ENCODE peak calls at places on chromosomes 3 and 15, in ten cellular contexts. I is kidney, G is right lobe of liver, K is transverse colon, T is IMR-90, C is stomach, N is lung, E is ovary, L is MM.1S, X is PC-3. O is an unnamed sample.

GRCh38 chr3:39234705-39235104 is 42.3 kb upstream of the XIRP1 start:
- DNase-seq in G (no peak), K (no peak), X (no peak), C (no peak), L (peak), T (no peak), N (no peak), E (no peak), I (no peak), O (no peak)

GRCh38 chr3:170809021-170809974 is 60.7 kb downstream of the RPL22L1 start:
- DNase-seq in X (peak), I (no peak), G (peak), C (no peak), L (peak), K (peak), T (peak), N (no peak), E (no peak), O (no peak)

GRCh38 chr3:83953417-83954089 is 1005.2 kb upstream of the CADM2 start:
- DNase-seq in N (no peak), L (no peak), G (no peak), I (no peak), K (no peak), C (no peak), T (no peak), E (no peak), X (peak), O (no peak)

GRCh38 chr3:177478170-177478859 is 281.0 kb upstream of the TBL1XR1 start:
- DNase-seq in N (peak), X (peak), L (no peak), E (no peak), G (peak), K (no peak), I (no peak), T (peak), C (peak), O (no peak)

GRCh38 chr3:195069501-195070251 is 201.3 kb downstream of the XXYLT1 start:
- DNase-seq in E (no peak), I (peak), C (no peak), K (peak), X (no peak), G (peak), L (no peak), N (no peak), T (no peak), O (peak)

GRCh38 chr3:14863324-14864100 is 44.8 kb downstream of the FGD5 start:
- DNase-seq in I (no peak), E (no peak), K (no peak), G (no peak), T (no peak), L (no peak), C (no peak), X (no peak), N (no peak), O (no peak)

GRCh38 chr3:184289426-184289938 is 9.6 kb upstream of the PSMD2 start:
- DNase-seq in I (no peak), X (peak), T (peak), E (no peak), K (peak), G (peak), N (peak), L (peak), C (peak), O (no peak)

GRCh38 chr3:43650345-43650744 is 28.5 kb upstream of the ANO10 start:
- DNase-seq in I (no peak), X (no peak), N (no peak), E (no peak), G (no peak), K (no peak), L (no peak), C (no peak), T (no peak), O (no peak)

GRCh38 chr15:67700023-67700422 is 125.3 kb upstream of the SKOR1 start:
- DNase-seq in T (no peak), L (no peak), C (no peak), K (no peak), E (no peak), I (no peak), X (peak), N (no peak), G (no peak), O (no peak)

GRCh38 chr3:89434621-89435380 is 327.4 kb downstream of the EPHA3 start:
- DNase-seq in L (no peak), I (no peak), N (no peak), T (no peak), K (no peak), E (no peak), C (no peak), X (no peak), G (no peak), O (no peak)

GRCh38 chr3:179943097-179943880 is 93.4 kb downstream of the PEX5L start:
- DNase-seq in T (no peak), K (no peak), L (no peak), G (no peak), C (no peak), N (no peak), I (no peak), X (no peak), E (no peak), O (no peak)

GRCh38 chr3:55246016-55246415 is 241.1 kb downstream of the WNT5A start:
- DNase-seq in G (no peak), E (no peak), T (peak), X (no peak), I (no peak), C (no peak), L (no peak), K (no peak), N (no peak), O (no peak)

GRCh38 chr15:99440029-99440428 is 125.8 kb upstream of the MEF2A start:
- DNase-seq in C (peak), L (no peak), X (no peak), G (no peak), E (peak), I (peak), N (no peak), T (no peak), K (no peak), O (peak)

GRCh38 chr3:193863657-193864323 is 270.8 kb downstream of the OPA1 start:
- DNase-seq in N (no peak), K (no peak), E (peak), X (no peak), I (no peak), C (no peak), T (peak), L (no peak), G (no peak), O (peak)

GRCh38 chr15:87123676-87124382 is 1044.2 kb downstream of the AGBL1 start:
- DNase-seq in I (no peak), L (no peak), C (no peak), X (no peak), E (no peak), T (no peak), K (no peak), N (no peak), G (no peak), O (no peak)

GRCh38 chr15:45185069-45185779 is 2.5 kb downstream of the SHF start:
- DNase-seq in G (no peak), N (no peak), T (no peak), L (no peak), I (no peak), K (no peak), X (no peak), E (no peak), C (no peak), O (no peak)

GRCh38 chr3:176633511-176633910 is 563.8 kb downstream of the TBL1XR1 start:
- DNase-seq in T (no peak), G (no peak), C (no peak), N (no peak), X (peak), L (no peak), K (no peak), I (no peak), E (no peak), O (no peak)

GRCh38 chr3:13850161-13850945 is 29.5 kb downstream of the WNT7A start:
- DNase-seq in T (no peak), X (peak), K (no peak), N (peak), E (no peak), L (no peak), C (no peak), G (no peak), I (peak), O (no peak)

GRCh38 chr3:189803254-189803653 is 172.1 kb downstream of the TP63 start:
- DNase-seq in K (no peak), X (no peak), L (no peak), T (no peak), N (no peak), I (no peak), C (no peak), E (no peak), G (no peak), O (no peak)

GRCh38 chr3:71478568-71478967 is 105.0 kb downstream of the FOXP1 start:
- DNase-seq in E (no peak), I (no peak), G (no peak), L (no peak), N (no peak), X (peak), C (no peak), T (peak), K (no peak), O (no peak)

GRCh38 chr15:29455055-29455454 is 185.4 kb upstream of the NSMCE3 start:
- DNase-seq in K (no peak), X (no peak), T (no peak), I (no peak), N (no peak), C (no peak), E (no peak), G (no peak), L (no peak), O (no peak)

GRCh38 chr3:127373701-127374625 is 86.1 kb upstream of the PRR20G start:
- DNase-seq in X (peak), G (no peak), I (peak), T (no peak), C (peak), L (no peak), K (peak), N (no peak), E (peak), O (no peak)

GRCh38 chr15:52171386-52171785 is 19.8 kb downstream of the GNB5 start:
- DNase-seq in L (no peak), X (no peak), C (no peak), N (no peak), E (no peak), K (no peak), I (no peak), G (no peak), T (peak), O (no peak)

GRCh38 chr3:111812680-111813079 is 46.4 kb upstream of the PHLDB2 start:
- DNase-seq in E (no peak), K (no peak), L (no peak), T (no peak), I (no peak), C (no peak), X (no peak), G (no peak), N (no peak), O (no peak)

GRCh38 chr15:82810061-82810862 is 834 bp downstream of the WHAMM start:
- DNase-seq in G (peak), T (peak), L (peak), K (peak), X (peak), I (peak), E (no peak), N (no peak), C (peak), O (peak)

GRCh38 chr3:148714521-148714920 is 16.8 kb downstream of the AGTR1 start:
- DNase-seq in K (no peak), I (no peak), N (no peak), L (no peak), T (peak), X (no peak), G (no peak), C (no peak), E (no peak), O (no peak)

GRCh38 chr15:47663106-47663505 is 54.2 kb upstream of the SEMA6D start:
- DNase-seq in L (no peak), X (peak), K (no peak), T (peak), N (no peak), E (no peak), I (no peak), G (no peak), C (no peak), O (no peak)

GRCh38 chr3:14857506-14857905 is 38.7 kb downstream of the FGD5 start:
- DNase-seq in K (no peak), N (no peak), I (no peak), G (no peak), C (no peak), T (no peak), X (no peak), E (no peak), L (no peak), O (no peak)

GRCh38 chr15:92648190-92648875 is 7.2 kb downstream of the FAM174B start:
- DNase-seq in X (no peak), N (no peak), I (no peak), G (peak), L (no peak), K (no peak), E (no peak), C (peak), T (no peak), O (no peak)

GRCh38 chr15:92124669-92125068 is 269.0 kb upstream of the ST8SIA2 start:
- DNase-seq in K (no peak), E (no peak), T (no peak), X (no peak), I (no peak), N (no peak), C (no peak), L (no peak), G (no peak), O (peak)

GRCh38 chr15:27757050-27757449 is 342.1 kb downstream of the OCA2 start:
- DNase-seq in K (no peak), L (no peak), C (no peak), I (no peak), G (no peak), N (peak), X (no peak), E (no peak), T (no peak), O (no peak)

GRCh38 chr3:43178891-43179366 is 73.0 kb upstream of the POMGNT2 start:
- DNase-seq in G (peak), X (peak), K (peak), I (peak), C (peak), T (peak), N (no peak), L (no peak), E (no peak), O (no peak)

GRCh38 chr15:89444241-89444797 is 52.1 kb downstream of the RHCG start:
- DNase-seq in L (no peak), I (no peak), N (no peak), X (no peak), K (no peak), E (no peak), T (no peak), G (no peak), C (no peak), O (no peak)

GRCh38 chr3:45227946-45228345 is 1.9 kb upstream of the TMEM158 start:
- DNase-seq in K (no peak), T (no peak), X (no peak), L (no peak), N (no peak), I (no peak), G (no peak), C (no peak), E (no peak), O (no peak)

GRCh38 chr3:64616953-64617352 is 70.8 kb downstream of the ADAMTS9 start:
- DNase-seq in K (no peak), I (no peak), X (no peak), G (no peak), N (no peak), L (no peak), T (no peak), C (no peak), E (no peak), O (no peak)

GRCh38 chr3:72891053-72891855 is 3.4 kb downstream of the GXYLT2 start:
- DNase-seq in K (peak), C (no peak), X (peak), E (peak), N (no peak), I (no peak), L (no peak), G (no peak), T (peak), O (peak)
- TF ChIP-seq CTCF in K (no peak), C (no peak), X (no peak), E (peak), N (no peak), I (no peak), L (no peak), G (no peak), T (peak), O (no peak)

GRCh38 chr15:81277851-81278250 is 46.1 kb downstream of the STARD5 start:
- DNase-seq in K (no peak), G (no peak), E (no peak), I (no peak), X (no peak), T (no peak), L (no peak), C (no peak), N (no peak), O (no peak)

GRCh38 chr15:81274255-81274654 is 49.7 kb downstream of the STARD5 start:
- DNase-seq in K (no peak), T (no peak), C (no peak), L (no peak), N (no peak), I (no peak), X (no peak), E (no peak), G (no peak), O (no peak)

GRCh38 chr15:81274932-81275341 is 49.0 kb downstream of the STARD5 start:
- DNase-seq in K (peak), C (peak), T (peak), I (no peak), N (peak), X (peak), G (peak), E (peak), L (peak), O (peak)

GRCh38 chr15:81276967-81277366 is 47.0 kb downstream of the STARD5 start:
- DNase-seq in I (no peak), L (no peak), C (no peak), N (no peak), E (no peak), T (no peak), K (no peak), G (no peak), X (no peak), O (no peak)

GRCh38 chr15:81275711-81276417 is 48.1 kb downstream of the STARD5 start:
- DNase-seq in T (peak), I (no peak), L (no peak), K (no peak), C (no peak), G (no peak), N (no peak), X (no peak), E (no peak), O (no peak)
- H3K27ac ChIP-seq in T (peak), I (no peak), L (no peak), K (peak), C (peak), G (peak), N (no peak), X (no peak), E (no peak), O (peak)

GRCh38 chr15:75204340-75205063 is 2.8 kb downstream of the C15orf39 start:
- DNase-seq in L (peak), G (peak), N (peak), C (peak), K (peak), E (peak), X (peak), I (peak), T (peak), O (peak)

GRCh38 chr15:75206006-75206405 is 4.3 kb downstream of the C15orf39 start:
- DNase-seq in I (no peak), X (no peak), G (no peak), T (no peak), C (no peak), E (no peak), L (no peak), K (no peak), N (no peak), O (no peak)

GRCh38 chr15:75203908-75204263 is 2.2 kb downstream of the C15orf39 start:
- DNase-seq in E (no peak), K (no peak), X (no peak), L (no peak), T (no peak), G (no peak), I (no peak), C (no peak), N (no peak), O (no peak)

GRCh38 chr15:75203017-75203907 is 1.6 kb downstream of the C15orf39 start:
- DNase-seq in L (no peak), G (no peak), N (no peak), X (peak), I (peak), E (peak), C (no peak), T (peak), K (no peak), O (no peak)

DNA sequence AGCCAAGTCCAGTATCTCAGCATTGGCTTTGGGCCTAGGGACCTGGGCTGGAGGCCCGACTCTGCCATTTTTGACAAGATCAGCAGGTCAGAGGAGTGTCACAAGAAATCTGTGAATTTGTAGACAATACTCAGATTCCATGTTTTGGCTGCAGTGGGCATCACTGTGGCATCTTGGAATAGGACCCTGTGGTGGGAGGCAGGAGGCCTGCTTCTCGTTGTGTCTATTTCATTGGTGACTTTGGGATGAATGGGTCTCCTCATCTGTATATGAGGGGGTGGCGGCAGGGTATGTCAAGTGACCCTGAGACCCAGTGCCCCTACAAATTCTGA is 3.3 kb downstream of the C15orf39 start:
- DNase-seq in E (no peak), T (no peak), I (no peak), K (no peak), L (no peak), G (no peak), X (no peak), C (no peak), N (no peak), O (no peak)
- TF ChIP-seq CTCF in E (no peak), T (no peak), I (no peak), K (no peak), L (no peak), G (no peak), X (no peak), C (no peak), N (no peak), O (no peak)

DNA sequence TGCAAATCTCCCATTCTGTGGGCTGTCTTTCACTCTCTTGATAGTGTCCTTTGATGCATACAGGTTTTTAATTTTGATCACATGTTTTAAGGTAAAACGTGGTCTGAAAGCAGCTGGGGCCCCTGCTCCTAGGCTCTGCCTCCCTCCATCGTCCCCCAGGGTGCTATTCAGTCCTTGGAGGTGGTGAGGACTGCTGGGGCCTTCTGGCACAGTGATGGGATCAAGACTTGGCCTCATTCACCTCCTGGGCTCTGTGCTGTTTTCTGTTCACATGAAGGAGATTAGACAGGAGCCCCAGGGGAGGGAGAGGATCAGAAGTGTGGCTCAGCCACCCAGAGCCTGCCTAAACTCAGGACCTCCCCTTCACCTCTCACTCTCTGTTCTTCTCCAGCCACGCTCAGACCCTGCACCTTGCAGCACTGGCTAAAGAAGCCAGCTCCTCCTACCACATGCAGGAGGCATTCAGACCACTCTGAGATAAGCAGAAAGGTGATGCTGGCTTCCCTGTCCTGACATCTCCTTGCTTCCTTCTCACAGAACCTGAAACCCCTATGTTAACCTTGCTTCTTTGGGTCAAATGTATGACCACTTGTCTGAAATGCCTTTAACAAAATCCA is 43.9 kb downstream of the PAQR5 start:
- DNase-seq in L (no peak), K (no peak), C (no peak), N (no peak), T (no peak), G (no peak), E (no peak), X (no peak), I (no peak), O (no peak)
- H3K27ac ChIP-seq in L (no peak), K (no peak), C (no peak), N (no peak), T (no peak), G (no peak), E (no peak), X (no peak), I (no peak), O (no peak)

GRCh38 chr3:113339616-113340244 is 101.6 kb downstream of the CFAP44 start:
- DNase-seq in L (no peak), T (no peak), K (no peak), E (no peak), I (no peak), N (no peak), G (no peak), C (no peak), X (peak), O (no peak)
- TF ChIP-seq CTCF in L (peak), T (peak), K (no peak), E (no peak), I (no peak), N (no peak), G (no peak), C (no peak), X (peak), O (no peak)

O was measured in sigmoid colon.